ENCODE peak calls at places on chromosomes 11 and 22, in ten cellular contexts. One of them, this sample, is unnamed.

GRCh38 chr22:42439821-42440674 is 7.8 kb upstream of the NFAM1 start:
- DNase-seq in CD8-positive, alpha-beta T cell: no peak
- DNase-seq in HCT116: no peak
- DNase-seq in thoracic aorta: no peak
- DNase-seq in IMR-90: peak
- DNase-seq in hepatocyte: no peak
- DNase-seq in left lung: peak
- DNase-seq in endothelial cell of umbilical vein: peak
- DNase-seq in upper lobe of left lung: peak
- DNase-seq in RWPE2: no peak
- DNase-seq in this sample: no peak

GRCh38 chr22:19904174-19904856 is 37.3 kb upstream of the COMT start:
- DNase-seq in CD8-positive, alpha-beta T cell: no peak
- DNase-seq in HCT116: no peak
- DNase-seq in thoracic aorta: no peak
- DNase-seq in IMR-90: no peak
- DNase-seq in hepatocyte: no peak
- DNase-seq in left lung: no peak
- DNase-seq in endothelial cell of umbilical vein: no peak
- DNase-seq in upper lobe of left lung: no peak
- DNase-seq in RWPE2: no peak
- DNase-seq in this sample: no peak

GRCh38 chr11:66981976-66982578 is 7.0 kb downstream of the C11orf86 start:
- DNase-seq in CD8-positive, alpha-beta T cell: no peak
- DNase-seq in HCT116: peak
- DNase-seq in thoracic aorta: peak
- DNase-seq in IMR-90: peak
- DNase-seq in hepatocyte: peak
- DNase-seq in left lung: peak
- DNase-seq in endothelial cell of umbilical vein: peak
- DNase-seq in upper lobe of left lung: no peak
- DNase-seq in RWPE2: peak
- DNase-seq in this sample: peak

GRCh38 chr11:132409591-132410375 is 1039.4 kb downstream of the NTM start:
- DNase-seq in CD8-positive, alpha-beta T cell: no peak
- DNase-seq in HCT116: no peak
- DNase-seq in thoracic aorta: no peak
- DNase-seq in IMR-90: no peak
- DNase-seq in hepatocyte: no peak
- DNase-seq in left lung: no peak
- DNase-seq in endothelial cell of umbilical vein: no peak
- DNase-seq in upper lobe of left lung: no peak
- DNase-seq in RWPE2: no peak
- DNase-seq in this sample: no peak

GRCh38 chr11:12198261-12198925 is 88.0 kb downstream of the MICAL2 start:
- DNase-seq in CD8-positive, alpha-beta T cell: no peak
- DNase-seq in HCT116: no peak
- DNase-seq in thoracic aorta: no peak
- DNase-seq in IMR-90: no peak
- DNase-seq in hepatocyte: no peak
- DNase-seq in left lung: no peak
- DNase-seq in endothelial cell of umbilical vein: no peak
- DNase-seq in upper lobe of left lung: no peak
- DNase-seq in RWPE2: no peak
- DNase-seq in this sample: no peak

GRCh38 chr11:61541568-61541967 is 33.0 kb downstream of the LRRC10B start:
- DNase-seq in CD8-positive, alpha-beta T cell: no peak
- DNase-seq in HCT116: peak
- DNase-seq in thoracic aorta: no peak
- DNase-seq in IMR-90: peak
- DNase-seq in hepatocyte: no peak
- DNase-seq in left lung: no peak
- DNase-seq in endothelial cell of umbilical vein: no peak
- DNase-seq in upper lobe of left lung: no peak
- DNase-seq in RWPE2: no peak
- DNase-seq in this sample: peak

GRCh38 chr11:101840720-101841119 is 74.1 kb upstream of the CEP126 start:
- DNase-seq in CD8-positive, alpha-beta T cell: no peak
- DNase-seq in HCT116: no peak
- DNase-seq in thoracic aorta: no peak
- DNase-seq in IMR-90: peak
- DNase-seq in hepatocyte: no peak
- DNase-seq in left lung: no peak
- DNase-seq in endothelial cell of umbilical vein: no peak
- DNase-seq in upper lobe of left lung: no peak
- DNase-seq in RWPE2: no peak
- DNase-seq in this sample: no peak

GRCh38 chr22:17548756-17549035 is 14.6 kb upstream of the SLC25A18 start:
- DNase-seq in CD8-positive, alpha-beta T cell: no peak
- DNase-seq in HCT116: no peak
- DNase-seq in thoracic aorta: no peak
- DNase-seq in IMR-90: no peak
- DNase-seq in hepatocyte: no peak
- DNase-seq in left lung: no peak
- DNase-seq in endothelial cell of umbilical vein: no peak
- DNase-seq in upper lobe of left lung: no peak
- DNase-seq in RWPE2: no peak
- DNase-seq in this sample: no peak

GRCh38 chr11:20020716-20021115 is 139.6 kb downstream of the DBX1 start:
- DNase-seq in CD8-positive, alpha-beta T cell: no peak
- DNase-seq in HCT116: no peak
- DNase-seq in thoracic aorta: no peak
- DNase-seq in IMR-90: no peak
- DNase-seq in hepatocyte: no peak
- DNase-seq in left lung: no peak
- DNase-seq in endothelial cell of umbilical vein: no peak
- DNase-seq in upper lobe of left lung: no peak
- DNase-seq in RWPE2: no peak
- DNase-seq in this sample: no peak

GRCh38 chr22:29689872-29690213 is 30.0 kb upstream of the CABP7 start:
- DNase-seq in CD8-positive, alpha-beta T cell: no peak
- DNase-seq in HCT116: no peak
- DNase-seq in thoracic aorta: no peak
- DNase-seq in IMR-90: peak
- DNase-seq in hepatocyte: peak
- DNase-seq in left lung: peak
- DNase-seq in endothelial cell of umbilical vein: peak
- DNase-seq in upper lobe of left lung: no peak
- DNase-seq in RWPE2: no peak
- DNase-seq in this sample: no peak

GRCh38 chr11:12139144-12139881 is 28.9 kb downstream of the MICAL2 start:
- DNase-seq in CD8-positive, alpha-beta T cell: no peak
- DNase-seq in HCT116: no peak
- DNase-seq in thoracic aorta: peak
- DNase-seq in IMR-90: peak
- DNase-seq in hepatocyte: no peak
- DNase-seq in left lung: no peak
- DNase-seq in endothelial cell of umbilical vein: no peak
- DNase-seq in upper lobe of left lung: peak
- DNase-seq in RWPE2: no peak
- DNase-seq in this sample: no peak

GRCh38 chr11:102410382-102410784 is 42.2 kb downstream of the TMEM123 start:
- DNase-seq in CD8-positive, alpha-beta T cell: no peak
- DNase-seq in HCT116: no peak
- DNase-seq in thoracic aorta: no peak
- DNase-seq in IMR-90: peak
- DNase-seq in hepatocyte: peak
- DNase-seq in left lung: no peak
- DNase-seq in endothelial cell of umbilical vein: no peak
- DNase-seq in upper lobe of left lung: no peak
- DNase-seq in RWPE2: no peak
- DNase-seq in this sample: no peak

GRCh38 chr11:125262825-125263218 is 98.3 kb downstream of the PKNOX2 start:
- DNase-seq in CD8-positive, alpha-beta T cell: no peak
- DNase-seq in HCT116: no peak
- DNase-seq in thoracic aorta: no peak
- DNase-seq in IMR-90: peak
- DNase-seq in hepatocyte: peak
- DNase-seq in left lung: no peak
- DNase-seq in endothelial cell of umbilical vein: no peak
- DNase-seq in upper lobe of left lung: no peak
- DNase-seq in RWPE2: no peak
- DNase-seq in this sample: no peak

GRCh38 chr11:128692750-128693578 is 908 bp upstream of the FLI1 start:
- DNase-seq in CD8-positive, alpha-beta T cell: no peak
- DNase-seq in HCT116: no peak
- DNase-seq in thoracic aorta: no peak
- DNase-seq in IMR-90: no peak
- DNase-seq in hepatocyte: no peak
- DNase-seq in left lung: peak
- DNase-seq in endothelial cell of umbilical vein: no peak
- DNase-seq in upper lobe of left lung: peak
- DNase-seq in RWPE2: peak
- DNase-seq in this sample: peak

GRCh38 chr11:134120921-134121526 is 52.2 kb downstream of the JAM3 start:
- DNase-seq in CD8-positive, alpha-beta T cell: no peak
- DNase-seq in HCT116: no peak
- DNase-seq in thoracic aorta: no peak
- DNase-seq in IMR-90: peak
- DNase-seq in hepatocyte: no peak
- DNase-seq in left lung: no peak
- DNase-seq in endothelial cell of umbilical vein: peak
- DNase-seq in upper lobe of left lung: no peak
- DNase-seq in RWPE2: no peak
- DNase-seq in this sample: no peak

GRCh38 chr11:124724854-124725718 is 14.7 kb upstream of the NRGN start:
- DNase-seq in CD8-positive, alpha-beta T cell: no peak
- DNase-seq in HCT116: no peak
- DNase-seq in thoracic aorta: no peak
- DNase-seq in IMR-90: no peak
- DNase-seq in hepatocyte: peak
- DNase-seq in left lung: no peak
- DNase-seq in endothelial cell of umbilical vein: no peak
- DNase-seq in upper lobe of left lung: no peak
- DNase-seq in RWPE2: no peak
- DNase-seq in this sample: no peak

DNA sequence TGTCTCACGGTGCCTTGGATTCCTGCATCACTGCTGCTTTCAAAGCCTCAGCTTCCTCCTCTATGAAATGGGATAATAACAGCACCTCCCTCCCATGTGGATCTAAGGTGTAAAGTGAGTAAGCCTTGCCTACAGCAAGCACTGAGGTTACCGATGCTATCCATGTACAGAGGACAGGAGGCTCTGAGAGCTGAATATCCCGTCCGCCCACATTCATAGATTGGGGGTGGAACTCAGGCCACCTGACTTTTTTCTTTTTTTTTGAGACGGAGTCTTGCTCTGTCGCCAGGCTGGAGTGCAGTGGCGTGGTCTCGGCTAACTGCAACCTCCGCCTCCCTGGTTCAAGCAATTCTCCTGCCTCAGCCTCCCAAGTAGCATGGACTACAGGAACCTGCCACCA is 12.5 kb downstream of the PDGFB start:
- DNase-seq in CD8-positive, alpha-beta T cell: no peak
- DNase-seq in HCT116: no peak
- DNase-seq in thoracic aorta: no peak
- DNase-seq in IMR-90: no peak
- DNase-seq in hepatocyte: no peak
- DNase-seq in left lung: no peak
- DNase-seq in endothelial cell of umbilical vein: no peak
- DNase-seq in upper lobe of left lung: no peak
- DNase-seq in RWPE2: no peak
- DNase-seq in this sample: no peak
- H3K27ac ChIP-seq in CD8-positive, alpha-beta T cell: no peak
- H3K27ac ChIP-seq in HCT116: no peak
- H3K27ac ChIP-seq in thoracic aorta: no peak
- H3K27ac ChIP-seq in IMR-90: no peak
- H3K27ac ChIP-seq in hepatocyte: no peak
- H3K27ac ChIP-seq in left lung: no peak
- H3K27ac ChIP-seq in endothelial cell of umbilical vein: no peak
- H3K27ac ChIP-seq in upper lobe of left lung: no peak
- H3K27ac ChIP-seq in RWPE2: no peak
- H3K27ac ChIP-seq in this sample: peak

DNA sequence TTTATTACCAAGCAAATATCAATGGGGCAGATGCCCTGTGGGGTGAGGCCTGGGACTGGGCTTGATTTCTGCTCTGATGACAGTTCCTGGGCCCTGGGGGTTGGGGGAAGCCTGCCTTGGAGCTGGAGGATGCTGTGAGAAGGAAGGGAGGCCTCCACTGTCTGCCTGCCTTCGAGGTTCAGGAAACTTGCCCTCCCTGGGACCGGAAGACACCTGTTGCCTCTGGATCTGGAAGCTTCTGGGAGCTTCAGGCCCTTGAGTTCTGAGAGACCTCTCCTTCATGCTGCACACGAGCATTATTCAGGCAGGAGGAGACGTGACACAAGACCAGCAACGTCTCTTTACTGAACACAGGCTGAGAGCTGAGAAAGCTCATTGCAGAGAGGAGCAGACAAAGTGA is 64.8 kb downstream of the TP53I11 start:
- DNase-seq in CD8-positive, alpha-beta T cell: no peak
- DNase-seq in HCT116: no peak
- DNase-seq in thoracic aorta: no peak
- DNase-seq in IMR-90: no peak
- DNase-seq in hepatocyte: no peak
- DNase-seq in left lung: no peak
- DNase-seq in endothelial cell of umbilical vein: no peak
- DNase-seq in upper lobe of left lung: no peak
- DNase-seq in RWPE2: no peak
- DNase-seq in this sample: no peak
- TF ChIP-seq CTCF in CD8-positive, alpha-beta T cell: no peak
- TF ChIP-seq CTCF in HCT116: no peak
- TF ChIP-seq CTCF in thoracic aorta: no peak
- TF ChIP-seq CTCF in IMR-90: no peak
- TF ChIP-seq CTCF in hepatocyte: no peak
- TF ChIP-seq CTCF in left lung: no peak
- TF ChIP-seq CTCF in endothelial cell of umbilical vein: no peak
- TF ChIP-seq CTCF in upper lobe of left lung: no peak
- TF ChIP-seq CTCF in RWPE2: no peak
- TF ChIP-seq CTCF in this sample: no peak

GRCh38 chr22:40709752-40710413 is 30.6 kb downstream of the MCHR1 start:
- DNase-seq in CD8-positive, alpha-beta T cell: no peak
- DNase-seq in HCT116: no peak
- DNase-seq in thoracic aorta: no peak
- DNase-seq in IMR-90: peak
- DNase-seq in hepatocyte: peak
- DNase-seq in left lung: no peak
- DNase-seq in endothelial cell of umbilical vein: no peak
- DNase-seq in upper lobe of left lung: no peak
- DNase-seq in RWPE2: no peak
- DNase-seq in this sample: no peak
- H3K27ac ChIP-seq in CD8-positive, alpha-beta T cell: no peak
- H3K27ac ChIP-seq in HCT116: no peak
- H3K27ac ChIP-seq in thoracic aorta: peak
- H3K27ac ChIP-seq in IMR-90: peak
- H3K27ac ChIP-seq in hepatocyte: peak
- H3K27ac ChIP-seq in left lung: peak
- H3K27ac ChIP-seq in endothelial cell of umbilical vein: no peak
- H3K27ac ChIP-seq in upper lobe of left lung: no peak
- H3K27ac ChIP-seq in RWPE2: no peak
- H3K27ac ChIP-seq in this sample: no peak

DNA sequence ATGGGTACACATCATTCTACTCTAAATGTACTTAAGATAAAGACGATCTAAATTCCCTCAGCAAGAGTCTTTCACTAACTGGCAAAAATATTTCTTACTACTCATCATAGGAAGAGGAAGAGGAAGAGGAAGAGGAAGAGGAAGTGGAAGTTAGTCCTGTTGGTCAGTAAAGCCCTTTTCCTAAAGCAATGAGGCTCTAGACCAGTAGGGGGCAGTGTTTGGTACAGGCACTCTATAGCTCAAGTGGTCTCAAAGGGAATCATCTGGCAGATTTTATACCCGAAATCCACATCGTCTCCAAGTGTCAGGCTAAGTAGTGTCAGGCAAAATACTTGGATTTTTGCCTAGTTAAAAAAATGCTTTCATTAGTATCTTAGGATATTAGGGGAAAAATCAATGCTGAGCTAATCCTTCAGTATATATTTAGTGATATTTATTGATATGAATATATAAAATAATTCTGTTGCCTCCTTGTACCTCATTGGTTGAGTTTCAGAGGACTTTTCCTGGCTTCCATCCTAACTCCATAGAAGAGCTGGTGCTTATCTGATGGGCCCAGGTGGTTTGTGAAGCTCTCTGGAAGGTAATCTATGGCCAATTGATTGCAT is 7.7 kb downstream of the BLID start:
- DNase-seq in CD8-positive, alpha-beta T cell: no peak
- DNase-seq in HCT116: peak
- DNase-seq in thoracic aorta: no peak
- DNase-seq in IMR-90: peak
- DNase-seq in hepatocyte: peak
- DNase-seq in left lung: no peak
- DNase-seq in endothelial cell of umbilical vein: peak
- DNase-seq in upper lobe of left lung: no peak
- DNase-seq in RWPE2: no peak
- DNase-seq in this sample: no peak
- TF ChIP-seq CTCF in CD8-positive, alpha-beta T cell: no peak
- TF ChIP-seq CTCF in HCT116: peak
- TF ChIP-seq CTCF in thoracic aorta: no peak
- TF ChIP-seq CTCF in IMR-90: peak
- TF ChIP-seq CTCF in hepatocyte: peak
- TF ChIP-seq CTCF in left lung: peak
- TF ChIP-seq CTCF in endothelial cell of umbilical vein: peak
- TF ChIP-seq CTCF in upper lobe of left lung: peak
- TF ChIP-seq CTCF in RWPE2: peak
- TF ChIP-seq CTCF in this sample: peak

This sample was measured in RWPE1.